ENCODE peak calls at places on chromosomes 6 and 20, in six cellular contexts. Q is T-helper 2 cell, U is NCI-H1092 treated with DMSO at 0.1 percent for 48 hours, Y is GM04504, J is mesothelial cell of epicardium, V is GM12865. H is an unnamed sample.

GRCh38 chr20:58989196-58989595 is 8.1 kb downstream of the NELFCD start:
- DNase-seq in J (no peak), Y (no peak), Q (no peak), U (no peak), V (no peak), H (no peak)

GRCh38 chr6:43074847-43075741 is 1.0 kb upstream of the PTK7 start:
- DNase-seq in Q (no peak), Y (no peak), U (no peak), V (no peak), J (no peak), H (peak)

GRCh38 chr6:30463242-30463641 is 26.1 kb upstream of the HLA-E start:
- DNase-seq in J (no peak), U (no peak), Q (no peak), V (no peak), Y (no peak), H (no peak)

GRCh38 chr20:48846516-48847492 is 19.0 kb upstream of the PREX1 start:
- DNase-seq in Y (no peak), V (peak), U (no peak), J (no peak), Q (peak), H (no peak)

GRCh38 chr6:137819740-137820139 is 47.3 kb upstream of the TNFAIP3 start:
- DNase-seq in Y (no peak), V (peak), J (no peak), U (no peak), Q (no peak), H (no peak)

GRCh38 chr6:104995989-104996617 is 39.2 kb downstream of the LIN28B start:
- DNase-seq in U (no peak), Y (peak), J (no peak), V (peak), Q (no peak), H (peak)

GRCh38 chr6:131949615-131949908 is 1.6 kb downstream of the CCN2 start:
- DNase-seq in V (no peak), J (no peak), U (no peak), Q (no peak), Y (peak), H (peak)

GRCh38 chr6:72032056-72032455 is 145.7 kb downstream of the RIMS1 start:
- DNase-seq in V (no peak), Q (no peak), Y (peak), J (no peak), U (no peak), H (no peak)

GRCh38 chr6:27250955-27251671 is 3.6 kb downstream of the PRSS16 start:
- DNase-seq in U (peak), J (peak), V (peak), Q (peak), Y (no peak), H (no peak)

GRCh38 chr6:5599112-5599511 is 337.8 kb downstream of the FARS2 start:
- DNase-seq in Y (no peak), U (no peak), V (no peak), Q (no peak), J (no peak), H (peak)